ENCODE peak calls at places on chromosomes 6 and 20, in ten cellular contexts. K, A, O, D, L, T, H, Z, J and G are unnamed samples.

GRCh38 chr20:47125553-47126373 is 230.7 kb downstream of the ZMYND8 start:
- DNase-seq in K (peak; percentile 27), A (peak; percentile 56), O (no peak), D (peak; percentile 46), L (no peak), T (peak; percentile 99), H (no peak), Z (no peak), J (peak; percentile 57), G (no peak)

GRCh38 chr6:154343473-154344308 is 12.9 kb downstream of the IPCEF1 start:
- DNase-seq in K (peak; percentile 4), A (peak; percentile 90), O (no peak), D (peak; percentile 28), L (no peak), T (no peak), H (no peak), Z (no peak), J (peak; percentile 78), G (no peak)

GRCh38 chr20:19820520-19821211 is 62.6 kb downstream of the RIN2 start:
- DNase-seq in K (no peak), A (no peak), O (no peak), D (no peak), L (no peak), T (no peak), H (no peak), Z (no peak), J (no peak), G (peak; percentile 21)

GRCh38 chr6:116314218-116314617 is 34.5 kb upstream of the TSPYL1 start:
- DNase-seq in K (no peak), A (no peak), O (no peak), D (no peak), L (no peak), T (no peak), H (no peak), Z (no peak), J (peak; percentile 20), G (no peak)

GRCh38 chr6:143333749-143334520 is 116.6 kb downstream of the ADAT2 start:
- DNase-seq in K (no peak), A (no peak), O (no peak), D (no peak), L (no peak), T (no peak), H (no peak), Z (no peak), J (no peak), G (no peak)

GRCh38 chr6:72040106-72040505 is 153.8 kb downstream of the RIMS1 start:
- DNase-seq in K (peak; percentile 43), A (no peak), O (no peak), D (peak; percentile 24), L (no peak), T (no peak), H (no peak), Z (no peak), J (no peak), G (no peak)

GRCh38 chr6:53311586-53311935 is 37.2 kb downstream of the ELOVL5 start:
- DNase-seq in K (peak; percentile 68), A (no peak), O (no peak), D (no peak), L (no peak), T (no peak), H (no peak), Z (no peak), J (no peak), G (no peak)

GRCh38 chr6:13725052-13725451 is 13.4 kb upstream of the RANBP9 start:
- DNase-seq in K (no peak), A (no peak), O (no peak), D (no peak), L (no peak), T (no peak), H (no peak), Z (no peak), J (no peak), G (no peak)

GRCh38 chr20:59571591-59572314 is 32.6 kb upstream of the PHACTR3 start:
- DNase-seq in K (peak; percentile 85), A (peak; percentile 91), O (peak; percentile 23), D (peak; percentile 51), L (peak; percentile 66), T (peak; percentile 81), H (peak; percentile 56), Z (peak; percentile 62), J (peak; percentile 69), G (peak; percentile 83)
- H3K4me3 ChIP-seq in K (peak overlapping the region; percentile 78), A (peak overlapping the region; percentile 76), O (peak overlapping the region; percentile 53), D (peak overlapping the region; percentile 33), L (peak overlapping the region; percentile 20), T (peak overlapping the region; percentile 1), H (peak overlapping the region; percentile 66), Z (no peak overlapping the region), J (no peak overlapping the region), G (peak overlapping the region; percentile 51)

DNA sequence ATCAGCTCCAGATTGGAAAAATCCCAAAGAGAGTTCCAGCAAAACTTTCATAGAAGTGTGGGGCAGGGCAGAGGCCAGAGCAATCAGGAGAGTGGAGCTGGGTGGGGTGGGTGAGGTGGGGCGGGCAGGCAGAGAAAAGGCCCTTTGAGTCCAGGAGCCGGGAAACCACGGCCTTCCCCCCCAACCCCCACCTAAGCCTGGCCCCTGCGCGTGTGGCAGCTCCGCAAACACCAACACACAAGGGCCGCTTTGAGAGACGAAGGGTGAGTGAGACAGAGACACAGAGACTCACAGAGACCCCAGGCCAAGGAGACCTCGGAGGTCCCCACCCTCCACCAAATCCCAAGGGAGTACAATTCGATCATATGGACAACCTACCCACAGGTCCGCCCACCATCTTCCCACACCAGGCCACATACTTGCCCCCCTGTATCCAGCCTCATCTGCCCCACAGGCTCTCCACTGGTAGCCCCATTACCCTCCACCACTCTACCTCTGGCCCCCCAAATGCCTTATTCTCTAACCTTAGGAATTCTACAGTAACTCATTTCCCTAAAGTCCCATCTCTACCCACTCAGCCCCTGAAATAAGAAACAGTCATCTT is 1.7 kb downstream of the COL11A2 start:
- DNase-seq in K (no peak), A (no peak), O (no peak), D (no peak), L (no peak), T (no peak), H (no peak), Z (no peak), J (no peak), G (peak; percentile 20)
- H3K4me3 ChIP-seq in K (no peak overlapping the region), A (no peak overlapping the region), O (no peak overlapping the region), D (no peak overlapping the region), L (no peak overlapping the region), T (no peak overlapping the region), H (no peak overlapping the region), Z (no peak overlapping the region), J (no peak overlapping the region), G (no peak overlapping the region)

DNA sequence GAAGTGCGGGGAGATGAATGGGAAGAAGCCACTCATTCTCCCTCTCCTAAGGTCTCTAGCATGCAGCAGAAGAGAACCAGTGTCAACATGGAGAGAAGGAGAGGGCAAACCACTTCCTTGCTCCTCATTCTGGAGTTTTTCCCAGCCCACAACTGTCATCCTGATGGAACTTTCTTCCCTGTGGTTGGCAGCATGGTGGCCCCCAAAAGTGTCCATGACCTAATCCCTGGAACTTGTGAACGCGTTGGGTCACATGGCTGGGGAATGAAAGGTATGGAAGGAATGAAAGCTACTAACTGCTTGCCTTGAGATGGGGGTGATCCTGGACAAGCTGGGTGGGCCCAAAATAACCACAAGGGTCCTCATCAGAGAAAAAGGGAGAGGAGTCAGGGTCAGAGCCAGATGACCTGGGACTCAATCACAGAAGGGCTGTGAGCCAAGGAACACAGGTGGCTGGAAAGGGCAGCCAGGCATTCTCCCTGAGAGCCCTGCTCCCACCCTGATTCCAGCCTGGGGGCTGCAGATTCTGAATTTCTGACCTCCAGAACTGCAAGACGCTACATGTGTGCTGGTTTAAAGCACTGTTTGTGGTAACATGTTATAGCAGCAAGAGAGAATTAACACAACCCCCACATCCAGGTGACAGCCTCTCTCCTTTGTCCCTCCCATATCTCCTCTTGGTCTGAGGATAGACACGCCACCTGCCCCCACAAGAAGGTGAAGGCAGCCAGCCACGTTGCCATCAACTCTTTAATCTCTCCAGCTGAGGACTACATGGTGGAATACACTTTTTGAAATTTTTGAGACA is 63.2 kb downstream of the PYGB start:
- DNase-seq in K (peak; percentile 63), A (no peak), O (peak; percentile 58), D (peak; percentile 81), L (no peak), T (peak; percentile 27), H (no peak), Z (no peak), J (peak; percentile 53), G (peak; percentile 18)
- H3K4me3 ChIP-seq in K (peak overlapping the region; percentile 76), A (no peak overlapping the region), O (peak overlapping the region; percentile 51), D (peak overlapping the region; percentile 35), L (no peak overlapping the region), T (no peak overlapping the region), H (peak overlapping the region; percentile 14), Z (no peak overlapping the region), J (no peak overlapping the region), G (no peak overlapping the region)

GRCh38 chr6:110180228-110181008 is at the start of gene CDC40:
- DNase-seq in K (peak; percentile 84), A (peak; percentile 85), O (no peak), D (no peak), L (peak; percentile 61), T (peak; percentile 49), H (peak; percentile 69), Z (peak; percentile 65), J (no peak), G (peak; percentile 83)

GRCh38 chr6:110178626-110179405 is 654 bp downstream of the WASF1 start:
- DNase-seq in K (peak; percentile 79), A (peak; percentile 76), O (no peak), D (peak; percentile 64), L (peak; percentile 66), T (peak; percentile 47), H (peak; percentile 47), Z (peak; percentile 45), J (peak; percentile 66), G (peak; percentile 72)

GRCh38 chr6:110179406-110180227 is at the start of gene WASF1:
- DNase-seq in K (peak; percentile 99), A (peak; percentile 99), O (peak; percentile 97), D (peak; percentile 98), L (peak; percentile 96), T (peak; percentile 92), H (peak; percentile 97), Z (peak; percentile 96), J (peak; percentile 99), G (peak; percentile 97)

GRCh38 chr6:110183292-110183691 is 3.1 kb downstream of the CDC40 start:
- DNase-seq in K (no peak), A (no peak), O (no peak), D (peak; percentile 11), L (no peak), T (no peak), H (no peak), Z (no peak), J (no peak), G (no peak)

DNA sequence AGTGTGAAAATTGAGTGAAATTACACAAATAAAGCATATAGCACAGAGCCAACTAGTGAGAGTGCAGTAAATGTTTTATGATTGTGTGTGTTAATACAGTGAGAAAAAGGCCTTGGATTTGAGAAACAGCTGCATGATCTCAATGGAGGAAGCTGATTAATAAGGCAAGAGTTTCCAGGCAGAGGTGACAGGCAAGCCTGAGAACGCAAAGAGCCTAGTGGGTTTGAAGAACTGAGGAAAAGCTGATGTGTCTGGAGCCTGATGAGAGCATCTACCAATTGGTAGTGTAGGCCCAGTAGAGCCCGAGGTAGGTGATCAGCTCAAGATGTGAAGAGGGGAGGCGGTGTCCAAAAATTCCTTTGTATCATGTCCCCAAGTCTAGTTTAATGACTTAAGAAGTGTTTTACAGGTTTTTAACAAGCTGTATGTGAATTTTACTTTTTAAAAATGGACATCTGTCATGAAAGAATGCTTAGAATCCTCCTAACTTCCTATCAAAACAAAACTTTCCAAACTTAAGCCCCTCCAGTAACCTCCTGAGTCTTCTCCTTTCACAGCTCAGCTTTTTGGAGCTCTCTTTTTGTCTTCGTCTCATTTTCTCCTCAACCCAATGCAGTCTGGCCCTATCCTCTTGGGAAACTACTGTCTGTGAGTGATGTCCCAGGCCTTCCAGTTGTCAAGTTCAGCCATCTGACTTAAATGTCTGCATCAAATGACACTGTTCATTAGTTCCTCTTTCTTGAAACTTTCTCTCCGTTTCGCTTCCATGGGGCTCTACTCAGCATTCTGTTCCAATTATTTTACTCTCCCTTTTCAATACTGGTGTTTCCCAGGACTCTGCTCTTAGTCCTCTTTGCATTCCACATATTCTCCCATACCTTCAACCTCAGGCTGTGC is 1.2 kb downstream of the CDC40 start:
- DNase-seq in K (peak; percentile 11), A (no peak), O (no peak), D (peak; percentile 14), L (no peak), T (no peak), H (no peak), Z (no peak), J (peak; percentile 32), G (no peak)
- H3K4me3 ChIP-seq in K (peak overlapping the region; percentile 97), A (peak overlapping the region; percentile 88), O (peak overlapping the region; percentile 87), D (peak overlapping the region; percentile 90), L (peak overlapping the region; percentile 93), T (peak overlapping the region; percentile 84), H (peak overlapping the region; percentile 79), Z (peak overlapping the region; percentile 74), J (peak overlapping the region; percentile 91), G (peak overlapping the region; percentile 86)